ENCODE peak calls at places on chromosome 22, in ten cellular contexts. V is heart left ventricle, S is GM12891, K is ovary, G is endothelial cell of umbilical vein, E is adrenal gland, Q is testis, J is uterus, X is H54, F is body of pancreas. A is an unnamed sample.

GRCh38 chr22:42185915-42186439 is 55.4 kb upstream of the CYP2D6 start:
- DNase-seq in X (no peak), S (no peak), Q (no peak), V (no peak), E (no peak), G (no peak), J (no peak), F (no peak), K (no peak), A (no peak)

GRCh38 chr22:32018056-32018455 is 25.0 kb upstream of the SLC5A1 start:
- DNase-seq in J (no peak), F (no peak), K (no peak), V (no peak), S (no peak), G (no peak), E (no peak), Q (no peak), X (no peak), A (no peak)

GRCh38 chr22:35160268-35160667 is 94.3 kb downstream of the ISX start:
- DNase-seq in G (no peak), Q (no peak), X (no peak), J (no peak), S (no peak), V (no peak), F (no peak), E (no peak), K (no peak), A (no peak)

GRCh38 chr22:45503816-45504702 is 1.4 kb downstream of the FBLN1 start:
- DNase-seq in E (no peak), X (no peak), V (peak; percentile 50), G (no peak), Q (no peak), J (no peak), F (no peak), K (no peak), S (no peak), A (no peak)

GRCh38 chr22:19831016-19831415 is 23.7 kb downstream of the GNB1L start:
- DNase-seq in F (no peak), Q (no peak), V (no peak), X (no peak), E (no peak), S (no peak), K (no peak), J (no peak), G (no peak), A (no peak)

GRCh38 chr22:27809226-27809625 is 7.7 kb upstream of the MN1 start:
- DNase-seq in Q (no peak), X (no peak), E (peak; percentile 13), V (no peak), G (peak; percentile 38), F (no peak), J (no peak), K (no peak), S (no peak), A (no peak)

GRCh38 chr22:49208768-49209252 is 618.9 kb downstream of the BRD1 start:
- DNase-seq in G (no peak), K (no peak), V (no peak), X (no peak), Q (no peak), F (no peak), E (no peak), S (no peak), J (peak; percentile 2), A (no peak)

GRCh38 chr22:27669798-27670599 is 131.6 kb downstream of the MN1 start:
- DNase-seq in S (no peak), G (peak; percentile 13), K (no peak), J (no peak), V (no peak), F (peak; percentile 34), Q (peak; percentile 56), E (peak; percentile 81), X (no peak), A (no peak)

GRCh38 chr22:48559647-48560388 is 1267.9 kb downstream of the BRD1 start:
- DNase-seq in G (no peak), F (no peak), J (no peak), S (no peak), X (no peak), E (no peak), K (no peak), Q (no peak), V (peak; percentile 12), A (no peak)

GRCh38 chr22:26658671-26659478 is 1.5 kb downstream of the MIAT start:
- DNase-seq in E (peak; percentile 84), Q (peak; percentile 43), K (no peak), G (peak; percentile 52), J (peak; percentile 51), X (peak; percentile 75), S (peak; percentile 59), V (no peak), F (peak; percentile 28), A (peak; percentile 33)

GRCh38 chr22:40651563-40652501 is 15.3 kb upstream of the MRTFA start:
- DNase-seq in Q (peak; percentile 97), V (peak; percentile 98), S (peak; percentile 72), E (peak; percentile 98), J (peak; percentile 96), K (peak; percentile 96), F (peak; percentile 91), G (peak; percentile 98), X (peak; percentile 80), A (peak; percentile 79)
- TF ChIP-seq POLR2A in Q (no peak), V (peak; percentile 87), S (peak; percentile 81), E (peak; percentile 53), J (peak; percentile 46), K (peak; percentile 89), F (peak; percentile 75), G (peak; percentile 91), X (no peak), A (no peak)

GRCh38 chr22:43187171-43188099 is 501 bp upstream of the TTLL12 start:
- DNase-seq in V (peak; percentile 97), J (peak; percentile 96), X (peak; percentile 91), S (peak; percentile 97), Q (peak; percentile 96), G (peak; percentile 94), E (peak; percentile 97), K (peak; percentile 98), F (peak; percentile 97), A (peak; percentile 97)
- TF ChIP-seq POLR2A in V (peak; percentile 74), J (peak; percentile 36), X (peak; percentile 69), S (peak; percentile 96), Q (no peak), G (peak; percentile 84), E (peak; percentile 53), K (peak; percentile 54), F (no peak), A (no peak)

GRCh38 chr22:50474711-50475651 is at the start of gene SBF1:
- DNase-seq in Q (peak; percentile 95), S (peak; percentile 99), V (peak; percentile 94), E (peak; percentile 95), G (peak; percentile 89), X (peak; percentile 96), J (peak; percentile 92), K (peak; percentile 94), F (peak; percentile 96), A (peak; percentile 95)

GRCh38 chr22:50471962-50472361 is 2.9 kb downstream of the SBF1 start:
- DNase-seq in Q (no peak), E (no peak), V (no peak), S (no peak), K (no peak), G (no peak), J (no peak), X (no peak), F (no peak), A (no peak)

GRCh38 chr22:50475652-50476002 is 792 bp upstream of the SBF1 start:
- DNase-seq in F (no peak), V (no peak), S (no peak), G (no peak), J (no peak), E (no peak), X (no peak), Q (no peak), K (no peak), A (no peak)

GRCh38 chr22:50473088-50473487 is 1.7 kb downstream of the SBF1 start:
- DNase-seq in E (no peak), F (peak; percentile 42), Q (no peak), S (no peak), V (no peak), X (no peak), G (no peak), J (no peak), K (no peak), A (no peak)

GRCh38 chr22:50473855-50474671 is 772 bp downstream of the SBF1 start:
- DNase-seq in G (peak; percentile 47), J (no peak), K (peak; percentile 57), V (peak; percentile 36), E (peak; percentile 66), F (peak; percentile 66), X (no peak), S (no peak), Q (peak; percentile 57), A (peak; percentile 94)
- TF ChIP-seq POLR2A in G (no peak), J (no peak), K (no peak), V (no peak), E (no peak), F (peak; percentile 25), X (no peak), S (no peak), Q (no peak), A (no peak)

DNA sequence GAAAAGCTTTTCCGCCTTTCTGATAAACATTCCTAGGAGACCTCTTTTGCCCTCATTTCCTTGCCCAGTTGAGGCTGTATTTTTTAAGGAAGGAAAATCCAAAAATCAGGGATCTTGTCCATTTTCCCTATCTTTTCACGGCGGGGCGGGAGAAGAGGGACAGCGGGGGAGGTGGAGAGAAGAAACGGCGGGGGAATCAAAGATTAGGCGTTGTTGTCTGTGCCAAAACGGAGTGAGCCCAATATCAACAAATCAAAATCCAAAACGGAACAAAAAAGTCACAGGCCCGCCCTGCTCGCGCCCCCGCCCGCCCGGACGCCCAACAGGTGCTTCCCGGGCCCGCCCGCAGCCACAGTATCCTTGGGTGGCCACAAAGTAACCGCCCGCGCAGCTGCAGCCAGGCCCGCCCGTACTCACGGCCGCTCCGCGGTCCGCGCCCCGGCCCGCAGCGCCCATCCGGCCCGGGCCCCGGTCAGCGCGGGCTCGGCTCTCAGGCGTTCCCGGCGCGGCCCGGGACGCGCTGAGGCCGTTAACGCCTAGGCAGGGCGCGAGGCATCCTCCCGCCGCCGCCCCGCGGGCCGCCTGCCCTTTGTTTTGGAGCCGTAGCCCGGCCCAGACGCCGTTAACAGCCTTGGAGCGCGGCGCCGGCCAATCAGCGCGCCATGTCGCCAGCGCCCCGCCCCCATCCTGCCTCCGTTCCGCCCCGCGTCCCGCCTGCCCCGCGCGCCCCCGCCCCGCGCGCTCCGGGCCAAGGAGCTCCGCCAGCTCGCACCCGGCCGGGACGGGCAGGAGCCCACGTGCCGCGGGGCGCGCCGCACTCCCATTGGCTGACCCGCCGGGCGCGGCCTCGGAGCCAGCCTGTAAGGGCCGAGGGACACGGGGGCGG is at the start of gene YPEL1:
- DNase-seq in S (peak; percentile 98), V (peak; percentile 97), J (peak; percentile 96), F (peak; percentile 98), G (peak; percentile 98), X (peak; percentile 89), E (peak; percentile 98), K (peak; percentile 98), Q (peak; percentile 97), A (peak; percentile 98)
- TF ChIP-seq POLR2A in S (no peak), V (peak; percentile 99), J (peak; percentile 100), F (peak; percentile 83), G (no peak), X (peak; percentile 33), E (peak; percentile 84), K (peak; percentile 92), Q (peak; percentile 80), A (peak; percentile 58)